ENCODE peak calls at places on chromosome 20, in seven cellular contexts. One of them, this sample, is unnamed.

GRCh38 chr20:41512624-41513023 is 105.6 kb downstream of the CHD6 start:
- DNase-seq in lung: no peak
- DNase-seq in brain microvascular endothelial cell: no peak
- DNase-seq in uterus: no peak
- DNase-seq in GM23338: no peak
- DNase-seq in fibroblast of lung: no peak
- DNase-seq in NCI-H187: no peak
- DNase-seq in this sample: no peak

GRCh38 chr20:38214871-38215788 is 45.4 kb downstream of the KIAA1755 start:
- DNase-seq in GM23338: no peak
- DNase-seq in NCI-H187: no peak
- DNase-seq in brain microvascular endothelial cell: peak
- DNase-seq in lung: no peak
- DNase-seq in fibroblast of lung: no peak
- DNase-seq in uterus: no peak
- DNase-seq in this sample: no peak

GRCh38 chr20:62364911-62365736 is 2.0 kb downstream of the LAMA5 start:
- DNase-seq in lung: peak
- DNase-seq in uterus: peak
- DNase-seq in fibroblast of lung: no peak
- DNase-seq in NCI-H187: no peak
- DNase-seq in brain microvascular endothelial cell: no peak
- DNase-seq in GM23338: no peak
- DNase-seq in this sample: peak

GRCh38 chr20:9835302-9835701 is 3.6 kb downstream of the PAK5 start:
- DNase-seq in lung: no peak
- DNase-seq in GM23338: no peak
- DNase-seq in fibroblast of lung: no peak
- DNase-seq in uterus: no peak
- DNase-seq in brain microvascular endothelial cell: no peak
- DNase-seq in NCI-H187: no peak
- DNase-seq in this sample: no peak

GRCh38 chr20:35621560-35621946 is 5.9 kb downstream of the SPAG4 start:
- DNase-seq in NCI-H187: no peak
- DNase-seq in uterus: no peak
- DNase-seq in fibroblast of lung: no peak
- DNase-seq in lung: no peak
- DNase-seq in GM23338: peak
- DNase-seq in brain microvascular endothelial cell: no peak
- DNase-seq in this sample: no peak

GRCh38 chr20:64145458-64146300 is 18.6 kb upstream of the MYT1 start:
- DNase-seq in fibroblast of lung: no peak
- DNase-seq in uterus: no peak
- DNase-seq in GM23338: peak
- DNase-seq in lung: no peak
- DNase-seq in NCI-H187: no peak
- DNase-seq in brain microvascular endothelial cell: no peak
- DNase-seq in this sample: peak

GRCh38 chr20:58719258-58719657 is 26.7 kb downstream of the NPEPL1 start:
- DNase-seq in NCI-H187: no peak
- DNase-seq in brain microvascular endothelial cell: no peak
- DNase-seq in fibroblast of lung: no peak
- DNase-seq in lung: peak
- DNase-seq in GM23338: no peak
- DNase-seq in uterus: no peak
- DNase-seq in this sample: no peak

GRCh38 chr20:63386491-63386890 is 25.3 kb upstream of the CHRNA4 start:
- DNase-seq in fibroblast of lung: no peak
- DNase-seq in lung: no peak
- DNase-seq in NCI-H187: no peak
- DNase-seq in uterus: no peak
- DNase-seq in brain microvascular endothelial cell: no peak
- DNase-seq in GM23338: no peak
- DNase-seq in this sample: no peak

GRCh38 chr20:48804300-48804980 is 23.4 kb downstream of the PREX1 start:
- DNase-seq in lung: no peak
- DNase-seq in NCI-H187: no peak
- DNase-seq in GM23338: no peak
- DNase-seq in brain microvascular endothelial cell: no peak
- DNase-seq in fibroblast of lung: no peak
- DNase-seq in uterus: no peak
- DNase-seq in this sample: no peak

GRCh38 chr20:38193586-38194105 is 28.6 kb upstream of the TGM2 start:
- DNase-seq in brain microvascular endothelial cell: no peak
- DNase-seq in uterus: no peak
- DNase-seq in fibroblast of lung: no peak
- DNase-seq in NCI-H187: no peak
- DNase-seq in lung: no peak
- DNase-seq in GM23338: no peak
- DNase-seq in this sample: no peak

GRCh38 chr20:30485331-30486102 is 771.9 kb upstream of the DEFB115 start:
- DNase-seq in uterus: no peak
- DNase-seq in lung: no peak
- DNase-seq in brain microvascular endothelial cell: no peak
- DNase-seq in GM23338: no peak
- DNase-seq in NCI-H187: no peak
- DNase-seq in fibroblast of lung: no peak
- DNase-seq in this sample: no peak

GRCh38 chr20:38392356-38392755 is 42.8 kb downstream of the SNHG17 start:
- DNase-seq in NCI-H187: no peak
- DNase-seq in fibroblast of lung: no peak
- DNase-seq in GM23338: peak
- DNase-seq in lung: no peak
- DNase-seq in uterus: no peak
- DNase-seq in brain microvascular endothelial cell: no peak
- DNase-seq in this sample: no peak

GRCh38 chr20:44646023-44646640 is 5.4 kb downstream of the ADA start:
- DNase-seq in fibroblast of lung: peak
- DNase-seq in brain microvascular endothelial cell: peak
- DNase-seq in lung: no peak
- DNase-seq in NCI-H187: no peak
- DNase-seq in GM23338: peak
- DNase-seq in uterus: no peak
- DNase-seq in this sample: no peak

GRCh38 chr20:50369225-50370035 is 140.8 kb upstream of the PTPN1 start:
- DNase-seq in uterus: no peak
- DNase-seq in brain microvascular endothelial cell: no peak
- DNase-seq in GM23338: no peak
- DNase-seq in NCI-H187: no peak
- DNase-seq in fibroblast of lung: no peak
- DNase-seq in lung: peak
- DNase-seq in this sample: no peak

GRCh38 chr20:35502352-35502751 is 27.1 kb downstream of the C20orf173 start:
- DNase-seq in NCI-H187: no peak
- DNase-seq in brain microvascular endothelial cell: no peak
- DNase-seq in GM23338: no peak
- DNase-seq in fibroblast of lung: no peak
- DNase-seq in lung: no peak
- DNase-seq in uterus: no peak
- DNase-seq in this sample: no peak